ENCODE peak calls at places on chromosome 10, in eight cellular contexts. G is thyroid gland, R is GM12891, L is GM12878, C is esophagus muscularis mucosa, K is right lobe of liver, F is spleen, I is suprapubic skin. P is an unnamed sample.

GRCh38 chr10:24650669-24651391 is 72.9 kb downstream of the ARHGAP21 start:
- DNase-seq in R (no peak), C (no peak), I (no peak), F (no peak), G (no peak), L (no peak), K (no peak), P (no peak)

GRCh38 chr10:103353281-103353680 is 2.3 kb upstream of the PCGF6 start:
- DNase-seq in I (no peak), G (no peak), L (no peak), R (no peak), K (no peak), C (no peak), F (no peak), P (no peak)

GRCh38 chr10:132961-133898 is 2.0 kb upstream of the ZMYND11 start:
- DNase-seq in K (no peak), R (no peak), C (no peak), I (no peak), L (no peak), F (no peak), G (peak), P (peak)

GRCh38 chr10:7933262-7933661 is 115.0 kb downstream of the TAF3 start:
- DNase-seq in F (no peak), I (no peak), G (no peak), R (no peak), C (no peak), K (no peak), L (no peak), P (peak)

GRCh38 chr10:118969014-118969413 is 60.5 kb upstream of the NANOS1 start:
- DNase-seq in K (no peak), R (no peak), G (no peak), F (no peak), L (no peak), C (no peak), I (no peak), P (no peak)

GRCh38 chr10:23198940-23199767 is 7.0 kb downstream of the PTF1A start:
- DNase-seq in G (no peak), C (peak), F (no peak), R (no peak), L (no peak), I (no peak), K (no peak), P (no peak)

GRCh38 chr10:129921801-129922597 is 42.1 kb downstream of the EBF3 start:
- DNase-seq in C (no peak), I (no peak), R (no peak), G (no peak), K (no peak), L (no peak), F (peak), P (no peak)

GRCh38 chr10:8060010-8060703 is 5.7 kb downstream of the GATA3 start:
- DNase-seq in F (no peak), C (no peak), K (no peak), I (no peak), G (no peak), R (no peak), L (peak), P (peak)

GRCh38 chr10:1141261-1141660 is 85.1 kb downstream of the WDR37 start:
- DNase-seq in L (no peak), I (no peak), F (no peak), G (no peak), K (no peak), C (peak), R (no peak), P (no peak)

GRCh38 chr10:21572578-21572977 is 38.5 kb downstream of the MLLT10 start:
- DNase-seq in R (no peak), C (no peak), G (no peak), F (no peak), K (no peak), L (no peak), I (no peak), P (peak)

GRCh38 chr10:11685787-11686218 is 56.4 kb upstream of the ECHDC3 start:
- DNase-seq in L (peak), G (peak), I (peak), R (peak), C (no peak), F (peak), K (peak), P (peak)

GRCh38 chr10:80498833-80499671 is 38.6 kb upstream of the SH2D4B start:
- DNase-seq in F (peak), L (no peak), R (no peak), G (peak), C (peak), I (peak), K (peak), P (peak)

GRCh38 chr10:121696854-121697253 is 98.6 kb upstream of the FGFR2 start:
- DNase-seq in G (no peak), R (no peak), C (no peak), F (no peak), I (no peak), K (no peak), L (no peak), P (no peak)

GRCh38 chr10:123149162-123149567 is 1.2 kb downstream of the HMX2 start:
- DNase-seq in R (no peak), G (no peak), K (no peak), F (no peak), L (no peak), C (no peak), I (no peak), P (no peak)

GRCh38 chr10:10780746-10781145 is 236.9 kb upstream of the CELF2 start:
- DNase-seq in K (no peak), C (no peak), F (no peak), G (no peak), I (no peak), R (no peak), L (no peak), P (peak)

GRCh38 chr10:44972874-44973306 is 5.7 kb downstream of the DEPP1 start:
- DNase-seq in F (peak), I (no peak), G (peak), C (no peak), K (no peak), L (no peak), R (no peak), P (no peak)

GRCh38 chr10:1561731-1562337 is 175.5 kb downstream of the ADARB2 start:
- DNase-seq in K (peak), C (no peak), L (no peak), I (no peak), R (no peak), G (no peak), F (peak), P (no peak)

GRCh38 chr10:118045842-118046490 is 775 bp downstream of the RAB11FIP2 start:
- DNase-seq in L (peak), K (peak), C (no peak), R (no peak), G (peak), F (no peak), I (peak), P (peak)

GRCh38 chr10:118818621-118819221 is 64.0 kb upstream of the CACUL1 start:
- DNase-seq in F (no peak), G (peak), R (no peak), L (no peak), K (no peak), C (no peak), I (no peak), P (no peak)

GRCh38 chr10:62050941-62051433 is 149.5 kb downstream of the ARID5B start:
- DNase-seq in L (peak), I (peak), C (no peak), R (no peak), G (peak), K (no peak), F (no peak), P (peak)

GRCh38 chr10:118106426-118106825 is 59.7 kb upstream of the RAB11FIP2 start:
- DNase-seq in K (no peak), F (no peak), G (no peak), C (no peak), R (no peak), I (no peak), L (no peak), P (peak)

GRCh38 chr10:44962870-44963738 is 3.5 kb downstream of the RASSF4 start:
- DNase-seq in G (peak), I (no peak), F (peak), K (peak), R (no peak), L (no peak), C (no peak), P (no peak)

GRCh38 chr10:22666287-22667092 is 47.9 kb downstream of the PIP4K2A start:
- DNase-seq in K (no peak), F (no peak), G (no peak), R (no peak), I (no peak), C (no peak), L (no peak), P (peak)

GRCh38 chr10:118977022-118977599 is 52.4 kb upstream of the NANOS1 start:
- DNase-seq in I (no peak), L (no peak), R (no peak), F (no peak), K (peak), G (no peak), C (no peak), P (no peak)

GRCh38 chr10:102280397-102281015 is 35.2 kb downstream of the GBF1 start:
- DNase-seq in R (no peak), K (no peak), G (no peak), I (no peak), L (no peak), F (no peak), C (no peak), P (peak)

GRCh38 chr10:69470463-69471163 is 19.3 kb downstream of the TSPAN15 start:
- DNase-seq in K (no peak), L (no peak), C (no peak), G (no peak), F (no peak), I (no peak), R (no peak), P (no peak)

GRCh38 chr10:12077580-12078180 is 8.9 kb downstream of the DHTKD1 start:
- DNase-seq in C (no peak), F (no peak), L (peak), R (no peak), G (no peak), I (no peak), K (no peak), P (no peak)

GRCh38 chr10:123573236-123574147 is 92.7 kb upstream of the GPR26 start:
- DNase-seq in K (peak), F (no peak), L (no peak), R (peak), I (no peak), C (no peak), G (peak), P (no peak)

GRCh38 chr10:101110856-101111523 is 20.1 kb upstream of the TLX1 start:
- DNase-seq in F (peak), C (no peak), K (no peak), I (no peak), R (no peak), G (no peak), L (no peak), P (no peak)

GRCh38 chr10:127046975-127047877 is 142.0 kb downstream of the DOCK1 start:
- DNase-seq in R (no peak), F (no peak), L (no peak), K (no peak), G (no peak), I (no peak), C (no peak), P (peak)

GRCh38 chr10:128859738-128860386 is 607.2 kb upstream of the MGMT start:
- DNase-seq in G (no peak), R (peak), L (no peak), I (no peak), F (no peak), K (no peak), C (peak), P (no peak)

GRCh38 chr10:93656155-93656554 is 43.8 kb downstream of the PDE6C start:
- DNase-seq in L (no peak), C (no peak), K (no peak), R (no peak), G (no peak), F (no peak), I (no peak), P (no peak)

GRCh38 chr10:72426982-72427381 is 72.3 kb upstream of the DNAJB12 start:
- DNase-seq in L (no peak), F (no peak), G (no peak), C (no peak), R (no peak), I (no peak), K (no peak), P (no peak)

GRCh38 chr10:124679401-124679800 is 64.8 kb downstream of the FAM53B start:
- DNase-seq in K (no peak), G (no peak), I (no peak), F (peak), L (no peak), R (no peak), C (no peak), P (no peak)

GRCh38 chr10:30058111-30058510 is 1.3 kb downstream of the JCAD start:
- DNase-seq in I (no peak), R (no peak), F (no peak), G (peak), C (no peak), K (no peak), L (no peak), P (no peak)

GRCh38 chr10:29068302-29068701 is 220.6 kb upstream of the LYZL1 start:
- DNase-seq in L (no peak), R (no peak), G (no peak), C (no peak), K (no peak), I (no peak), F (no peak), P (no peak)

DNA sequence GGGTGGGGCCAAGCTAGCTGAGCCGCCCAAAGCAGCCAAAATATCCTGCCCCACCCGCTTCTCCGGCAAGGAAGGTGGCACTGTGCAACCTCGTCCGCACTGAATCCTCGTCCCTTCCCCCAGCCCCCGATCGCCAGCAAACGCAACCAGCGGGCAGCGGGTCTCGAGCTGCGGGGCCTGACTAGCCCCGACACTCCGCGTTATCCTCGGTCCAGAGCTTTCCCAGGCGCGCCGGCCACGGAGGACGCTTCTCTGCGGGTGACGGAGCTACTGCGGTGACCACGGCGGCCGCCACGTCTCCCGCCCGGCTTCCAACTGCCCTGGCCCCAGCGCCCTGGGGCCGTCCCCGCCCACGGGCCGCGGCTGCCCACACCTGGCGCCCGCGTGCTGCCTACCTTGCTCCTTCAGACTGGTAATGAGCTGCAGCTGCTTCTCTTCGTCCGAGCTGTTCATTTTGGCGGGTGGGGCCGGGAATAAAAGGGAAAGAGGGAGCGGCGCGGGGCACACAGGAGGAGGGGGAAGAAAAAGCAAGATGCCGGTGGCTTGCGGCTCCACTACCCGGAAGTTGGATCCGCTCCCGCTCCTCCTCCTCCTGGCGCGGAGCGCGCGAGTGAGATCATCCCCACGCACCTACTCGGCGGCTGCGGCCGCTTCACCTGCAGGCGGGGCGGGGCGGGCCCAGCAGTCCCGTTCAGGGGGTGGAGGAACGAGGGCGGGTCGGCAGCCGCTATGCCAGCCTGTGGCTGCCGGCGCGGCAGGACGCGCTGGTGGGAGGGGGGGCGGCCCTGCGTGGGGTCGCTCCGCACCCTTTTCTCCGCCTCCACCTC is at the start of gene SHTN1:
- DNase-seq in G (peak), L (no peak), K (peak), I (peak), F (peak), C (no peak), R (peak), P (peak)
- TF ChIP-seq POLR2A in G (no peak), L (no peak), K (peak), I (no peak), F (no peak), C (no peak), R (no peak), P (no peak)

GRCh38 chr10:17228081-17229015 is at the start of gene VIM:
- DNase-seq in K (peak), C (peak), F (peak), I (peak), L (peak), G (peak), R (no peak), P (peak)

GRCh38 chr10:17229717-17229966 is 1.6 kb downstream of the VIM start:
- DNase-seq in C (no peak), L (no peak), G (no peak), R (no peak), I (peak), F (no peak), K (no peak), P (no peak)

GRCh38 chr10:17227367-17228080 is 517 bp upstream of the VIM start:
- DNase-seq in F (no peak), L (peak), R (no peak), I (no peak), G (no peak), K (no peak), C (no peak), P (peak)

GRCh38 chr10:17229967-17230682 is 2.1 kb downstream of the VIM start:
- DNase-seq in L (peak), G (peak), C (peak), K (peak), I (peak), F (peak), R (no peak), P (peak)

GRCh38 chr10:17229016-17229716 is 1.1 kb downstream of the VIM start:
- DNase-seq in C (peak), F (peak), R (no peak), K (peak), I (peak), G (peak), L (no peak), P (peak)
- TF ChIP-seq POLR2A in C (peak), F (no peak), R (peak), K (peak), I (peak), G (peak), L (peak), P (peak)

GRCh38 chr10:110221044-110221720 is 13.8 kb downstream of the MXI1 start:
- DNase-seq in G (no peak), L (no peak), C (peak), I (no peak), R (no peak), K (no peak), F (no peak), P (no peak)

GRCh38 chr10:110220383-110220782 is 13.0 kb downstream of the MXI1 start:
- DNase-seq in R (no peak), K (no peak), G (peak), L (no peak), I (no peak), F (no peak), C (peak), P (no peak)

GRCh38 chr10:110219884-110220283 is 12.5 kb downstream of the MXI1 start:
- DNase-seq in R (no peak), F (no peak), I (no peak), G (no peak), C (peak), L (no peak), K (no peak), P (no peak)

GRCh38 chr10:110222896-110223675 is 15.7 kb downstream of the MXI1 start:
- DNase-seq in K (no peak), L (no peak), I (no peak), G (no peak), R (no peak), C (peak), F (no peak), P (no peak)

DNA sequence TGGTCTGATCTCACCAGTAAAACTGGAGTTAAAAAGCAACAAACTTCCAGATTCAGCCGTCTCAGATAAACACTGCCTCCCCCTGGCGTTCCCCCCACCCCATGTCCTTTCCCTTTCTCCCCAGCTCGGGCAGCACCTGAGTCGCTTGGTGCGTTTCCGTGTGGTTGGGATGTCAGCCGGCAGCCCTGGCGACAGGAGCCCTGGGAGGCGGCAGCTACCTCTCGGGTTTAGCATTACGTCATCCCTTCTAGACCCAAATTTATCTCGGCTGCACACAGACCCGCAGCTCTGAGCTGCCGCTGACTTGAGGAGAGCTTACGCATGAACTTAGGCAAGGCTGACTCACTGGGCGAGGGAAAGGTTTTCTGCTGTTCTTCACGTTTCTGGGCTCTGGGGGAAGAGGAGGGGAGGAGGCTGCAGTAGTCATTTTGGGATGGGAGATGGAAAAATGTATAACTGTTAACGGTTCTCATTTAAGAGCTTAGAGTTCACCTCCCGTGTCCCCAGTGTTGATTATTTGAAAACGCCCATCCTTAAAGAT is 14.4 kb downstream of the MXI1 start:
- DNase-seq in G (peak), F (peak), L (no peak), R (peak), C (peak), I (peak), K (no peak), P (peak)
- TF ChIP-seq POLR2A in G (no peak), F (no peak), L (no peak), R (no peak), C (no peak), I (no peak), K (no peak), P (no peak)

GRCh38 chr10:71213761-71214440 is 1.5 kb downstream of the UNC5B start:
- DNase-seq in I (no peak), K (peak), C (no peak), F (peak), L (no peak), R (no peak), G (no peak), P (peak)

GRCh38 chr10:71214641-71215160 is 2.3 kb downstream of the UNC5B start:
- DNase-seq in R (no peak), C (no peak), F (peak), K (peak), G (no peak), L (no peak), I (no peak), P (no peak)

GRCh38 chr10:71211759-71212248 is 566 bp upstream of the UNC5B start:
- DNase-seq in R (no peak), F (no peak), K (no peak), G (no peak), L (no peak), C (no peak), I (no peak), P (no peak)

GRCh38 chr10:71212249-71213126 is at the start of gene UNC5B:
- DNase-seq in L (no peak), C (no peak), R (peak), G (peak), I (peak), K (peak), F (peak), P (peak)

DNA sequence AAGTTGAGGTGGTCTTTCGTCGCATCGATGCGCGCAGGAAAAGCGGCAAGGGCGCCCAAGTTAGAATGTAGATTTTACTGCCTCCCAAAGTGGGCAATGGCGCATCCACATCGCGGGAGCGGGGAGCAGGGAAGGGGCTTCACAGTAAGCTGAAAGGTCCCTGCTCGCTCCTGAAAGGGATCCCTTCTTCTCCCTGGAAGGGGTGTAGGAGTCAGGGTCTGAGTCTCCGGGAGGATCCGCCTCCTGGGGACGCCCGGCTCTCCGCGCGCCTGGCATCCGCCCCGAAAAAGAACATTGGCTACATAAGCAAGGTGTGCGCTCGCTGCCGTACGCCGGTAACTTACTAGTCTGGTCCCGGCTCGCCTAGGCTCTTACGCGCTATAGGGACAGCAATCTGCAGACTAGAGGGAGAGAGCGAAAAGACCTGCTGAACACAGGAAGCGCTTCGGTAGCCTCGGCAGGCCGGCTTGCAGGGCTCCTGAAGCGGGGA is 802 bp downstream of the UNC5B start:
- DNase-seq in C (no peak), I (no peak), F (peak), K (peak), R (no peak), L (no peak), G (peak), P (peak)
- TF ChIP-seq POLR2A in C (no peak), I (no peak), F (no peak), K (no peak), R (no peak), L (no peak), G (no peak), P (no peak)

P was measured in IMR-90.